ENCODE peak calls at places on chromosomes 1 and 21, in seven cellular contexts. One of them, this sample, is unnamed.

GRCh38 chr1:248187363-248187762 is 9.7 kb upstream of the OR2M3 start:
- DNase-seq in BJ: no peak
- DNase-seq in activated CD4-positive, alpha-beta T cell treated with anti-CD3 and anti-CD28 coated beads, Interleukin-2, amount 10 ng/mL, durations not matched to agents 7 days and 5 days: no peak
- DNase-seq in T-helper 2 cell: no peak
- DNase-seq in fibroblast of gingiva: no peak
- DNase-seq in substantia nigra: no peak
- DNase-seq in stimulated activated CD4-positive, alpha-beta T cell treated with anti-CD3 and anti-CD28 coated beads, Interleukin-15, amount 100 ng/mL, for 1 hour: no peak
- DNase-seq in this sample: no peak

GRCh38 chr1:30718636-30719405 is 4.6 kb downstream of the MATN1 start:
- DNase-seq in BJ: peak
- DNase-seq in activated CD4-positive, alpha-beta T cell treated with anti-CD3 and anti-CD28 coated beads, Interleukin-2, amount 10 ng/mL, durations not matched to agents 7 days and 5 days: peak
- DNase-seq in T-helper 2 cell: peak
- DNase-seq in fibroblast of gingiva: peak
- DNase-seq in substantia nigra: no peak
- DNase-seq in stimulated activated CD4-positive, alpha-beta T cell treated with anti-CD3 and anti-CD28 coated beads, Interleukin-15, amount 100 ng/mL, for 1 hour: peak
- DNase-seq in this sample: peak

GRCh38 chr1:10960954-10961833 is 51.3 kb upstream of the TARDBP start:
- DNase-seq in BJ: no peak
- DNase-seq in activated CD4-positive, alpha-beta T cell treated with anti-CD3 and anti-CD28 coated beads, Interleukin-2, amount 10 ng/mL, durations not matched to agents 7 days and 5 days: peak
- DNase-seq in T-helper 2 cell: peak
- DNase-seq in fibroblast of gingiva: peak
- DNase-seq in substantia nigra: peak
- DNase-seq in stimulated activated CD4-positive, alpha-beta T cell treated with anti-CD3 and anti-CD28 coated beads, Interleukin-15, amount 100 ng/mL, for 1 hour: peak
- DNase-seq in this sample: peak

GRCh38 chr1:53254011-53254640 is 15.8 kb upstream of the MAGOH start:
- DNase-seq in BJ: no peak
- DNase-seq in activated CD4-positive, alpha-beta T cell treated with anti-CD3 and anti-CD28 coated beads, Interleukin-2, amount 10 ng/mL, durations not matched to agents 7 days and 5 days: no peak
- DNase-seq in T-helper 2 cell: no peak
- DNase-seq in fibroblast of gingiva: peak
- DNase-seq in substantia nigra: no peak
- DNase-seq in stimulated activated CD4-positive, alpha-beta T cell treated with anti-CD3 and anti-CD28 coated beads, Interleukin-15, amount 100 ng/mL, for 1 hour: no peak
- DNase-seq in this sample: no peak

GRCh38 chr1:31787261-31787660 is 23.1 kb upstream of the ADGRB2 start:
- DNase-seq in BJ: no peak
- DNase-seq in activated CD4-positive, alpha-beta T cell treated with anti-CD3 and anti-CD28 coated beads, Interleukin-2, amount 10 ng/mL, durations not matched to agents 7 days and 5 days: no peak
- DNase-seq in T-helper 2 cell: no peak
- DNase-seq in fibroblast of gingiva: no peak
- DNase-seq in substantia nigra: no peak
- DNase-seq in stimulated activated CD4-positive, alpha-beta T cell treated with anti-CD3 and anti-CD28 coated beads, Interleukin-15, amount 100 ng/mL, for 1 hour: no peak
- DNase-seq in this sample: no peak

GRCh38 chr1:22053018-22053860 is 730 bp downstream of the CDC42 start:
- DNase-seq in BJ: no peak
- DNase-seq in activated CD4-positive, alpha-beta T cell treated with anti-CD3 and anti-CD28 coated beads, Interleukin-2, amount 10 ng/mL, durations not matched to agents 7 days and 5 days: peak
- DNase-seq in T-helper 2 cell: peak
- DNase-seq in fibroblast of gingiva: peak
- DNase-seq in substantia nigra: peak
- DNase-seq in stimulated activated CD4-positive, alpha-beta T cell treated with anti-CD3 and anti-CD28 coated beads, Interleukin-15, amount 100 ng/mL, for 1 hour: peak
- DNase-seq in this sample: peak

GRCh38 chr1:36366091-36366661 is 19.5 kb downstream of the STK40 start:
- DNase-seq in BJ: no peak
- DNase-seq in activated CD4-positive, alpha-beta T cell treated with anti-CD3 and anti-CD28 coated beads, Interleukin-2, amount 10 ng/mL, durations not matched to agents 7 days and 5 days: peak
- DNase-seq in T-helper 2 cell: peak
- DNase-seq in fibroblast of gingiva: no peak
- DNase-seq in substantia nigra: peak
- DNase-seq in stimulated activated CD4-positive, alpha-beta T cell treated with anti-CD3 and anti-CD28 coated beads, Interleukin-15, amount 100 ng/mL, for 1 hour: peak
- DNase-seq in this sample: peak

GRCh38 chr21:36630485-36631206 is 68.3 kb upstream of the SIM2 start:
- DNase-seq in BJ: no peak
- DNase-seq in activated CD4-positive, alpha-beta T cell treated with anti-CD3 and anti-CD28 coated beads, Interleukin-2, amount 10 ng/mL, durations not matched to agents 7 days and 5 days: peak
- DNase-seq in T-helper 2 cell: peak
- DNase-seq in fibroblast of gingiva: no peak
- DNase-seq in substantia nigra: no peak
- DNase-seq in stimulated activated CD4-positive, alpha-beta T cell treated with anti-CD3 and anti-CD28 coated beads, Interleukin-15, amount 100 ng/mL, for 1 hour: no peak
- DNase-seq in this sample: peak

GRCh38 chr1:26700711-26701110 is 4.9 kb downstream of the ARID1A start:
- DNase-seq in BJ: no peak
- DNase-seq in activated CD4-positive, alpha-beta T cell treated with anti-CD3 and anti-CD28 coated beads, Interleukin-2, amount 10 ng/mL, durations not matched to agents 7 days and 5 days: no peak
- DNase-seq in T-helper 2 cell: peak
- DNase-seq in fibroblast of gingiva: peak
- DNase-seq in substantia nigra: no peak
- DNase-seq in stimulated activated CD4-positive, alpha-beta T cell treated with anti-CD3 and anti-CD28 coated beads, Interleukin-15, amount 100 ng/mL, for 1 hour: no peak
- DNase-seq in this sample: no peak

GRCh38 chr1:228353601-228354371 is 52.8 kb downstream of the TRIM11 start:
- DNase-seq in BJ: no peak
- DNase-seq in activated CD4-positive, alpha-beta T cell treated with anti-CD3 and anti-CD28 coated beads, Interleukin-2, amount 10 ng/mL, durations not matched to agents 7 days and 5 days: no peak
- DNase-seq in T-helper 2 cell: no peak
- DNase-seq in fibroblast of gingiva: no peak
- DNase-seq in substantia nigra: no peak
- DNase-seq in stimulated activated CD4-positive, alpha-beta T cell treated with anti-CD3 and anti-CD28 coated beads, Interleukin-15, amount 100 ng/mL, for 1 hour: no peak
- DNase-seq in this sample: no peak

GRCh38 chr1:20994176-20994575 is 182.5 kb downstream of the EIF4G3 start:
- DNase-seq in BJ: no peak
- DNase-seq in activated CD4-positive, alpha-beta T cell treated with anti-CD3 and anti-CD28 coated beads, Interleukin-2, amount 10 ng/mL, durations not matched to agents 7 days and 5 days: no peak
- DNase-seq in T-helper 2 cell: no peak
- DNase-seq in fibroblast of gingiva: no peak
- DNase-seq in substantia nigra: no peak
- DNase-seq in stimulated activated CD4-positive, alpha-beta T cell treated with anti-CD3 and anti-CD28 coated beads, Interleukin-15, amount 100 ng/mL, for 1 hour: no peak
- DNase-seq in this sample: no peak

GRCh38 chr1:154352581-154353459 is 27.5 kb downstream of the ATP8B2 start:
- DNase-seq in BJ: no peak
- DNase-seq in activated CD4-positive, alpha-beta T cell treated with anti-CD3 and anti-CD28 coated beads, Interleukin-2, amount 10 ng/mL, durations not matched to agents 7 days and 5 days: peak
- DNase-seq in T-helper 2 cell: peak
- DNase-seq in fibroblast of gingiva: peak
- DNase-seq in substantia nigra: no peak
- DNase-seq in stimulated activated CD4-positive, alpha-beta T cell treated with anti-CD3 and anti-CD28 coated beads, Interleukin-15, amount 100 ng/mL, for 1 hour: no peak
- DNase-seq in this sample: peak

GRCh38 chr1:224879404-224879803 is 50.1 kb upstream of the DNAH14 start:
- DNase-seq in BJ: no peak
- DNase-seq in activated CD4-positive, alpha-beta T cell treated with anti-CD3 and anti-CD28 coated beads, Interleukin-2, amount 10 ng/mL, durations not matched to agents 7 days and 5 days: no peak
- DNase-seq in T-helper 2 cell: no peak
- DNase-seq in fibroblast of gingiva: peak
- DNase-seq in substantia nigra: no peak
- DNase-seq in stimulated activated CD4-positive, alpha-beta T cell treated with anti-CD3 and anti-CD28 coated beads, Interleukin-15, amount 100 ng/mL, for 1 hour: no peak
- DNase-seq in this sample: no peak

GRCh38 chr1:113444857-113445256 is 54.5 kb downstream of the MAGI3 start:
- DNase-seq in BJ: no peak
- DNase-seq in activated CD4-positive, alpha-beta T cell treated with anti-CD3 and anti-CD28 coated beads, Interleukin-2, amount 10 ng/mL, durations not matched to agents 7 days and 5 days: no peak
- DNase-seq in T-helper 2 cell: no peak
- DNase-seq in fibroblast of gingiva: no peak
- DNase-seq in substantia nigra: no peak
- DNase-seq in stimulated activated CD4-positive, alpha-beta T cell treated with anti-CD3 and anti-CD28 coated beads, Interleukin-15, amount 100 ng/mL, for 1 hour: no peak
- DNase-seq in this sample: no peak

GRCh38 chr1:210264521-210265380 is 32.2 kb downstream of the SERTAD4 start:
- DNase-seq in BJ: no peak
- DNase-seq in activated CD4-positive, alpha-beta T cell treated with anti-CD3 and anti-CD28 coated beads, Interleukin-2, amount 10 ng/mL, durations not matched to agents 7 days and 5 days: no peak
- DNase-seq in T-helper 2 cell: no peak
- DNase-seq in fibroblast of gingiva: no peak
- DNase-seq in substantia nigra: no peak
- DNase-seq in stimulated activated CD4-positive, alpha-beta T cell treated with anti-CD3 and anti-CD28 coated beads, Interleukin-15, amount 100 ng/mL, for 1 hour: no peak
- DNase-seq in this sample: no peak

GRCh38 chr1:93672069-93672468 is 9.6 kb downstream of the BCAR3 start:
- DNase-seq in BJ: no peak
- DNase-seq in activated CD4-positive, alpha-beta T cell treated with anti-CD3 and anti-CD28 coated beads, Interleukin-2, amount 10 ng/mL, durations not matched to agents 7 days and 5 days: no peak
- DNase-seq in T-helper 2 cell: no peak
- DNase-seq in fibroblast of gingiva: peak
- DNase-seq in substantia nigra: no peak
- DNase-seq in stimulated activated CD4-positive, alpha-beta T cell treated with anti-CD3 and anti-CD28 coated beads, Interleukin-15, amount 100 ng/mL, for 1 hour: no peak
- DNase-seq in this sample: no peak

GRCh38 chr1:201655910-201656669 is 117.2 kb downstream of the NAV1 start:
- DNase-seq in BJ: no peak
- DNase-seq in activated CD4-positive, alpha-beta T cell treated with anti-CD3 and anti-CD28 coated beads, Interleukin-2, amount 10 ng/mL, durations not matched to agents 7 days and 5 days: no peak
- DNase-seq in T-helper 2 cell: no peak
- DNase-seq in fibroblast of gingiva: peak
- DNase-seq in substantia nigra: no peak
- DNase-seq in stimulated activated CD4-positive, alpha-beta T cell treated with anti-CD3 and anti-CD28 coated beads, Interleukin-15, amount 100 ng/mL, for 1 hour: no peak
- DNase-seq in this sample: no peak

GRCh38 chr21:20329636-20330035 is 668.6 kb upstream of the NCAM2 start:
- DNase-seq in BJ: no peak
- DNase-seq in activated CD4-positive, alpha-beta T cell treated with anti-CD3 and anti-CD28 coated beads, Interleukin-2, amount 10 ng/mL, durations not matched to agents 7 days and 5 days: no peak
- DNase-seq in T-helper 2 cell: no peak
- DNase-seq in fibroblast of gingiva: no peak
- DNase-seq in substantia nigra: no peak
- DNase-seq in stimulated activated CD4-positive, alpha-beta T cell treated with anti-CD3 and anti-CD28 coated beads, Interleukin-15, amount 100 ng/mL, for 1 hour: no peak
- DNase-seq in this sample: no peak

GRCh38 chr1:11321656-11322491 is 48.9 kb downstream of the UBIAD1 start:
- DNase-seq in BJ: no peak
- DNase-seq in activated CD4-positive, alpha-beta T cell treated with anti-CD3 and anti-CD28 coated beads, Interleukin-2, amount 10 ng/mL, durations not matched to agents 7 days and 5 days: no peak
- DNase-seq in T-helper 2 cell: no peak
- DNase-seq in fibroblast of gingiva: no peak
- DNase-seq in substantia nigra: no peak
- DNase-seq in stimulated activated CD4-positive, alpha-beta T cell treated with anti-CD3 and anti-CD28 coated beads, Interleukin-15, amount 100 ng/mL, for 1 hour: no peak
- DNase-seq in this sample: no peak

GRCh38 chr1:182549346-182549745 is 39.7 kb downstream of the RNASEL start:
- DNase-seq in BJ: no peak
- DNase-seq in activated CD4-positive, alpha-beta T cell treated with anti-CD3 and anti-CD28 coated beads, Interleukin-2, amount 10 ng/mL, durations not matched to agents 7 days and 5 days: no peak
- DNase-seq in T-helper 2 cell: no peak
- DNase-seq in fibroblast of gingiva: no peak
- DNase-seq in substantia nigra: no peak
- DNase-seq in stimulated activated CD4-positive, alpha-beta T cell treated with anti-CD3 and anti-CD28 coated beads, Interleukin-15, amount 100 ng/mL, for 1 hour: no peak
- DNase-seq in this sample: no peak

GRCh38 chr1:204102719-204103118 is 29.8 kb downstream of the SOX13 start:
- DNase-seq in BJ: no peak
- DNase-seq in activated CD4-positive, alpha-beta T cell treated with anti-CD3 and anti-CD28 coated beads, Interleukin-2, amount 10 ng/mL, durations not matched to agents 7 days and 5 days: no peak
- DNase-seq in T-helper 2 cell: no peak
- DNase-seq in fibroblast of gingiva: no peak
- DNase-seq in substantia nigra: no peak
- DNase-seq in stimulated activated CD4-positive, alpha-beta T cell treated with anti-CD3 and anti-CD28 coated beads, Interleukin-15, amount 100 ng/mL, for 1 hour: no peak
- DNase-seq in this sample: no peak

GRCh38 chr21:45004481-45005263 is 64.8 kb downstream of the SLX9 start:
- DNase-seq in BJ: no peak
- DNase-seq in activated CD4-positive, alpha-beta T cell treated with anti-CD3 and anti-CD28 coated beads, Interleukin-2, amount 10 ng/mL, durations not matched to agents 7 days and 5 days: no peak
- DNase-seq in T-helper 2 cell: no peak
- DNase-seq in fibroblast of gingiva: peak
- DNase-seq in substantia nigra: no peak
- DNase-seq in stimulated activated CD4-positive, alpha-beta T cell treated with anti-CD3 and anti-CD28 coated beads, Interleukin-15, amount 100 ng/mL, for 1 hour: no peak
- DNase-seq in this sample: peak

GRCh38 chr1:198121058-198121829 is 35.6 kb upstream of the NEK7 start:
- DNase-seq in BJ: peak
- DNase-seq in activated CD4-positive, alpha-beta T cell treated with anti-CD3 and anti-CD28 coated beads, Interleukin-2, amount 10 ng/mL, durations not matched to agents 7 days and 5 days: no peak
- DNase-seq in T-helper 2 cell: no peak
- DNase-seq in fibroblast of gingiva: peak
- DNase-seq in substantia nigra: no peak
- DNase-seq in stimulated activated CD4-positive, alpha-beta T cell treated with anti-CD3 and anti-CD28 coated beads, Interleukin-15, amount 100 ng/mL, for 1 hour: no peak
- DNase-seq in this sample: no peak

GRCh38 chr1:188249813-188250212 is 1421.1 kb downstream of the PLA2G4A start:
- DNase-seq in BJ: no peak
- DNase-seq in activated CD4-positive, alpha-beta T cell treated with anti-CD3 and anti-CD28 coated beads, Interleukin-2, amount 10 ng/mL, durations not matched to agents 7 days and 5 days: no peak
- DNase-seq in T-helper 2 cell: no peak
- DNase-seq in fibroblast of gingiva: no peak
- DNase-seq in substantia nigra: no peak
- DNase-seq in stimulated activated CD4-positive, alpha-beta T cell treated with anti-CD3 and anti-CD28 coated beads, Interleukin-15, amount 100 ng/mL, for 1 hour: no peak
- DNase-seq in this sample: no peak

GRCh38 chr1:25653558-25653957 is 37.0 kb downstream of the MAN1C1 start:
- DNase-seq in BJ: no peak
- DNase-seq in activated CD4-positive, alpha-beta T cell treated with anti-CD3 and anti-CD28 coated beads, Interleukin-2, amount 10 ng/mL, durations not matched to agents 7 days and 5 days: no peak
- DNase-seq in T-helper 2 cell: no peak
- DNase-seq in fibroblast of gingiva: no peak
- DNase-seq in substantia nigra: no peak
- DNase-seq in stimulated activated CD4-positive, alpha-beta T cell treated with anti-CD3 and anti-CD28 coated beads, Interleukin-15, amount 100 ng/mL, for 1 hour: no peak
- DNase-seq in this sample: no peak

GRCh38 chr1:17276568-17276967 is 27.7 kb downstream of the PADI3 start:
- DNase-seq in BJ: no peak
- DNase-seq in activated CD4-positive, alpha-beta T cell treated with anti-CD3 and anti-CD28 coated beads, Interleukin-2, amount 10 ng/mL, durations not matched to agents 7 days and 5 days: no peak
- DNase-seq in T-helper 2 cell: no peak
- DNase-seq in fibroblast of gingiva: peak
- DNase-seq in substantia nigra: no peak
- DNase-seq in stimulated activated CD4-positive, alpha-beta T cell treated with anti-CD3 and anti-CD28 coated beads, Interleukin-15, amount 100 ng/mL, for 1 hour: no peak
- DNase-seq in this sample: no peak

This sample was measured in Jurkat, Clone E6-1.